ENCODE peak calls at places on chromosomes 7 and 10, in seven cellular contexts. O, B, F, H, S, A and J are unnamed samples.

GRCh38 chr10:80159166-80159888 is 26.8 kb downstream of the PLAC9 start:
- DNase-seq in H (no peak), O (no peak), A (no peak), S (no peak), F (no peak), B (no peak), J (no peak)

GRCh38 chr7:893686-894085 is 17.3 kb downstream of the GET4 start:
- DNase-seq in B (no peak), H (peak), A (no peak), S (no peak), O (no peak), F (no peak), J (no peak)

GRCh38 chr10:99906470-99906869 is 103.3 kb downstream of the DNMBP start:
- DNase-seq in F (no peak), H (no peak), S (no peak), O (peak), B (no peak), A (no peak), J (no peak)

GRCh38 chr7:1233328-1234048 is 816 bp downstream of the UNCX start:
- DNase-seq in A (no peak), H (peak), O (no peak), B (no peak), F (no peak), S (no peak), J (no peak)

GRCh38 chr7:5396999-5397656 is 26.5 kb downstream of the TNRC18 start:
- DNase-seq in O (peak), S (peak), B (peak), A (no peak), F (peak), H (peak), J (peak)

GRCh38 chr7:143372070-143372469 is 9.1 kb upstream of the ZYX start:
- DNase-seq in B (no peak), A (no peak), H (no peak), F (no peak), S (no peak), O (no peak), J (no peak)

GRCh38 chr7:121605297-121605640 is 209.2 kb upstream of the FAM3C start:
- DNase-seq in A (no peak), B (no peak), F (no peak), S (no peak), H (no peak), O (peak), J (no peak)

GRCh38 chr10:75101416-75102251 is 9.8 kb upstream of the SAMD8 start:
- DNase-seq in B (no peak), F (no peak), O (no peak), S (no peak), A (no peak), H (no peak), J (no peak)

GRCh38 chr10:49277973-49278372 is 21.0 kb upstream of the C10orf71 start:
- DNase-seq in B (no peak), S (no peak), O (no peak), F (no peak), A (no peak), H (no peak), J (no peak)

GRCh38 chr7:127317447-127317961 is 64.8 kb upstream of the GRM8 start:
- DNase-seq in B (no peak), S (no peak), F (no peak), O (no peak), A (no peak), H (no peak), J (no peak)

GRCh38 chr10:17206210-17206709 is 4.8 kb upstream of the TRDMT1 start:
- DNase-seq in F (peak), S (no peak), B (no peak), A (no peak), H (no peak), O (peak), J (no peak)

GRCh38 chr7:111011500-111011899 is 79.4 kb upstream of the LRRN3 start:
- DNase-seq in H (no peak), B (no peak), A (no peak), S (no peak), O (no peak), F (no peak), J (no peak)

GRCh38 chr7:3381073-3381685 is 80.1 kb downstream of the SDK1 start:
- DNase-seq in F (no peak), B (no peak), H (no peak), A (no peak), S (no peak), O (no peak), J (no peak)

GRCh38 chr7:30697716-30698460 is 15.6 kb upstream of the CRHR2 start:
- DNase-seq in A (no peak), F (no peak), S (no peak), H (no peak), O (no peak), B (peak), J (no peak)

GRCh38 chr10:32171213-32171612 is 115.0 kb upstream of the KIF5B start:
- DNase-seq in B (no peak), F (no peak), A (no peak), S (no peak), O (no peak), H (no peak), J (no peak)

GRCh38 chr7:115672024-115672423 is 358.5 kb downstream of the TFEC start:
- DNase-seq in F (no peak), B (no peak), S (no peak), O (peak), A (no peak), H (no peak), J (no peak)

GRCh38 chr7:70356975-70357374 is 758.7 kb downstream of the AUTS2 start:
- DNase-seq in O (no peak), A (no peak), F (no peak), B (no peak), H (no peak), S (no peak), J (no peak)

GRCh38 chr10:122637371-122637770 is 62.3 kb downstream of the C10orf120 start:
- DNase-seq in S (no peak), B (no peak), H (no peak), F (no peak), A (no peak), O (no peak), J (no peak)

GRCh38 chr7:20033621-20034200 is 183.5 kb downstream of the MACC1 start:
- DNase-seq in B (no peak), S (peak), A (no peak), O (peak), H (no peak), F (no peak), J (peak)

GRCh38 chr7:54215424-54215823 is 326.8 kb upstream of the VSTM2A start:
- DNase-seq in F (no peak), S (no peak), O (no peak), A (no peak), H (no peak), B (no peak), J (no peak)

GRCh38 chr7:40763319-40764287 is 628.8 kb downstream of the SUGCT start:
- DNase-seq in A (no peak), B (peak), O (peak), S (peak), F (no peak), H (no peak), J (peak)

GRCh38 chr7:157540020-157540419 is 203.2 kb downstream of the DNAJB6 start:
- DNase-seq in F (no peak), A (no peak), S (no peak), H (peak), O (no peak), B (no peak), J (no peak)

GRCh38 chr7:12719141-12719919 is 31.9 kb downstream of the ARL4A start:
- DNase-seq in A (no peak), O (peak), S (peak), H (no peak), B (peak), F (no peak), J (peak)

GRCh38 chr10:74249865-74250264 is 98.8 kb downstream of the ADK start:
- DNase-seq in H (no peak), A (no peak), O (no peak), F (no peak), S (no peak), B (no peak), J (no peak)

GRCh38 chr10:43209064-43209455 is 57.8 kb downstream of the RASGEF1A start:
- DNase-seq in S (no peak), B (no peak), A (no peak), F (no peak), O (no peak), H (peak), J (no peak)

GRCh38 chr10:80163741-80164341 is 31.3 kb downstream of the PLAC9 start:
- DNase-seq in F (no peak), O (peak), A (no peak), H (no peak), S (no peak), B (peak), J (peak)

GRCh38 chr10:132595021-132595420 is 57.4 kb downstream of the INPP5A start:
- DNase-seq in O (no peak), H (peak), F (no peak), B (no peak), A (no peak), S (no peak), J (no peak)

GRCh38 chr10:111756541-111757061 is 427.0 kb downstream of the GPAM start:
- DNase-seq in H (no peak), B (no peak), A (no peak), S (no peak), F (peak), O (no peak), J (peak)

GRCh38 chr10:133608855-133609254 is 17.7 kb downstream of the FRG2B start:
- DNase-seq in B (no peak), H (no peak), S (peak), O (peak), A (no peak), F (no peak), J (no peak)

GRCh38 chr7:3159445-3159844 is 115.8 kb upstream of the CARD11 start:
- DNase-seq in B (no peak), H (no peak), F (no peak), O (no peak), S (no peak), A (no peak), J (no peak)

GRCh38 chr7:83449781-83450180 is 199.2 kb downstream of the SEMA3E start:
- DNase-seq in H (no peak), B (no peak), A (no peak), O (no peak), F (no peak), S (no peak), J (no peak)

GRCh38 chr10:1779796-1780195 is 42.5 kb upstream of the ADARB2 start:
- DNase-seq in S (no peak), B (no peak), H (no peak), O (no peak), A (no peak), F (no peak), J (no peak)

GRCh38 chr10:1776127-1776662 is 38.9 kb upstream of the ADARB2 start:
- DNase-seq in H (no peak), A (no peak), S (no peak), O (no peak), B (no peak), F (no peak), J (no peak)

GRCh38 chr10:1778570-1778969 is 41.2 kb upstream of the ADARB2 start:
- DNase-seq in S (no peak), A (no peak), F (no peak), B (no peak), H (no peak), O (no peak), J (no peak)

DNA sequence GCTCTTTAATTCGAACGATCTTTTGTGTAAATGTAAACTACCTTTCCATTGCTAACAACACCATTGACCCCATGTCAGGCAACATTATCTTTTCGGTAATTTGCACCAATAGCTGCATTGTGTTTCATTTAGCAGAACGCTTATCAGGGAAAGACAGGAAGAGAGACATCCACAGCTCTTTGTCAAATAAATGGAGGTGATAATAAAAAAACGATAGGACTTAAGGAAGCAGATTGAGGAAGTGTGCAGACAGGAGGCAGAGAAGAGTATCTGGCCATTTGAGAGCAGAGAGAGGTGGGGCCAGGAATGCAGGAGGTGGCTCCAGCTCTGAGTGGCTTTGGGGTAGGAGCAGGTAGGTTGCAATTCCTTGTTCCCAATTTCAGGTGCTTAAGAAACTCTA is 37.5 kb upstream of the ADARB2 start:
- DNase-seq in F (no peak), B (no peak), O (no peak), A (no peak), S (no peak), H (no peak), J (no peak)
- TF ChIP-seq CTCF in F (no peak), B (no peak), O (no peak), A (no peak), S (no peak), H (no peak), J (no peak)

GRCh38 chr10:28942012-28942411 is 264.7 kb downstream of the BAMBI start:
- DNase-seq in A (no peak), H (no peak), B (no peak), S (no peak), O (no peak), F (no peak), J (no peak)

GRCh38 chr10:28938745-28939144 is 261.4 kb downstream of the BAMBI start:
- DNase-seq in H (no peak), O (no peak), A (no peak), B (no peak), S (no peak), F (no peak), J (no peak)

GRCh38 chr10:28937959-28938358 is 260.6 kb downstream of the BAMBI start:
- DNase-seq in O (no peak), B (no peak), F (no peak), S (no peak), A (no peak), H (no peak), J (no peak)

GRCh38 chr10:28940158-28940888 is 263.0 kb downstream of the BAMBI start:
- DNase-seq in F (no peak), B (no peak), A (no peak), O (no peak), S (no peak), H (no peak), J (no peak)

GRCh38 chr10:28939352-28940157 is 262.2 kb downstream of the BAMBI start:
- DNase-seq in F (no peak), A (no peak), B (no peak), S (peak), O (no peak), H (peak), J (no peak)
- TF ChIP-seq CTCF in F (no peak), A (peak), B (peak), S (no peak), O (peak), H (no peak), J (no peak)

GRCh38 chr10:55098452-55098851 is 297.4 kb upstream of the PCDH15 start:
- DNase-seq in S (no peak), O (no peak), H (no peak), B (no peak), F (no peak), A (no peak), J (no peak)
- TF ChIP-seq CTCF in S (no peak), O (no peak), H (no peak), B (no peak), F (no peak), A (no peak), J (no peak)

GRCh38 chr10:86642021-86642420 is 12.3 kb upstream of the OPN4 start:
- DNase-seq in A (no peak), F (no peak), O (no peak), S (no peak), H (no peak), B (no peak), J (no peak)
- TF ChIP-seq CTCF in A (peak), F (no peak), O (no peak), S (no peak), H (no peak), B (no peak), J (no peak)

GRCh38 chr7:44979481-44980392 is 922 bp upstream of the MYO1G start:
- DNase-seq in F (no peak), A (no peak), O (no peak), H (no peak), S (no peak), B (no peak), J (no peak)

GRCh38 chr7:44982535-44982923 is 3.7 kb upstream of the MYO1G start:
- DNase-seq in F (no peak), H (no peak), B (no peak), O (no peak), A (no peak), S (no peak), J (no peak)

GRCh38 chr7:44980393-44981034 is 1.7 kb upstream of the MYO1G start:
- DNase-seq in H (peak), S (peak), B (no peak), O (no peak), A (no peak), F (peak), J (no peak)

GRCh38 chr7:44982970-44983369 is 4.2 kb upstream of the MYO1G start:
- DNase-seq in A (no peak), B (no peak), H (no peak), O (no peak), S (no peak), F (no peak), J (no peak)

DNA sequence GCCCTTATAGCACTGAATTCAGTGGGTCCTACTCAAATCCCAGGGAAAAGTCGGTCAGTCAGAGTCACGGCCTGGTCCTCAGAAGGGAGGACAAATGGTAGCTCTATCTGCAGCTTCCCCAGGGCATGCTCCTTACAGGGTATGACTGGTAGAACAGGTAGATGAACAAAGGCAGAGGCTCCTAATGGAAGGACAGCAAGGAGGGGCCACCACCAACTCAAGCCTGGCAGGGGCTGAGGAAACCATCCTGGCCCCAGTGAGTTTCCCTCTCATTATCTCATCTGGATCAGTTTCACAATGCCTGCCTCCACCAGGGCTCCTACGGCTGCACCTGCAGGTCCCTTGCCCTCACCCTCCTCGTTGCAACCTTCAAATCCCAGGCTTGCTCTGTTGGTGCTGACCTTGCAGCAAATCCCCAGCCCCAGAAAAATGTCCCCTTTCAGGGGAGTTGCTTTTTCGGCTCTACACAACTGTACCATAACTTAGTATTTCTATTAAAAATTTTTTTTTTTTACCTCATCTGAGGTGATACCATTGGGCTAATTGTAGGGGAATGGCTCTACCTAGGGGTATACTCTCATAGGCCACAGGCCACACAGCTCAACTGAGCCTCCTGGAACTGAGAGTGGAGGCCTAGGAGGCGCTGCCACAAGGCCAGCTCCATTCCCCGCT is 2.4 kb upstream of the MYO1G start:
- DNase-seq in O (no peak), A (no peak), H (no peak), S (no peak), B (no peak), F (no peak), J (no peak)
- TF ChIP-seq CTCF in O (no peak), A (no peak), H (no peak), S (no peak), B (no peak), F (no peak), J (no peak)

GRCh38 chr10:92629945-92630344 is 37.0 kb downstream of the KIF11 start:
- DNase-seq in S (no peak), B (no peak), F (no peak), H (no peak), A (no peak), O (no peak), J (no peak)

GRCh38 chr10:92627845-92628480 is 35.0 kb downstream of the KIF11 start:
- DNase-seq in H (no peak), O (no peak), B (no peak), F (peak), S (no peak), A (no peak), J (no peak)
- TF ChIP-seq CTCF in H (no peak), O (peak), B (no peak), F (peak), S (no peak), A (no peak), J (no peak)

GRCh38 chr7:117068511-117069155 is 115.3 kb downstream of the ST7 start:
- DNase-seq in O (no peak), A (no peak), S (no peak), F (no peak), H (no peak), B (no peak), J (no peak)
- TF ChIP-seq CTCF in O (no peak), A (no peak), S (no peak), F (no peak), H (no peak), B (no peak), J (no peak)

GRCh38 chr10:124745678-124746077 is 1.5 kb upstream of the FAM53B start:
- DNase-seq in O (peak), S (no peak), A (no peak), B (peak), F (peak), H (no peak), J (no peak)
- TF ChIP-seq CTCF in O (peak), S (no peak), A (peak), B (peak), F (peak), H (peak), J (peak)